ENCODE peak calls at places on chromosomes 3 and 15, in five cellular contexts. One of them, this sample, is unnamed.

GRCh38 chr3:150636258-150636657 is 33.1 kb downstream of the SELENOT start:
- DNase-seq in K562: no peak
- DNase-seq in GM12878: no peak
- DNase-seq in SK-N-SH: no peak
- DNase-seq in HepG2: no peak
- DNase-seq in this sample: no peak

GRCh38 chr3:15409239-15409638 is 18.1 kb downstream of the METTL6 start:
- DNase-seq in GM12878: no peak
- DNase-seq in K562: no peak
- DNase-seq in HepG2: no peak
- DNase-seq in SK-N-SH: no peak
- DNase-seq in this sample: no peak

GRCh38 chr3:77541203-77541922 is 501.5 kb downstream of the ROBO2 start:
- DNase-seq in K562: no peak
- DNase-seq in SK-N-SH: peak
- DNase-seq in GM12878: no peak
- DNase-seq in HepG2: no peak
- DNase-seq in this sample: no peak

GRCh38 chr3:11717768-11718581 is 74.3 kb upstream of the VGLL4 start:
- DNase-seq in K562: no peak
- DNase-seq in HepG2: peak
- DNase-seq in SK-N-SH: no peak
- DNase-seq in GM12878: no peak
- DNase-seq in this sample: no peak

GRCh38 chr3:190117995-190118394 is 2.7 kb downstream of the P3H2 start:
- DNase-seq in HepG2: no peak
- DNase-seq in K562: no peak
- DNase-seq in GM12878: no peak
- DNase-seq in SK-N-SH: no peak
- DNase-seq in this sample: no peak

GRCh38 chr3:38085943-38086324 is 46.9 kb downstream of the DLEC1 start:
- DNase-seq in K562: no peak
- DNase-seq in SK-N-SH: no peak
- DNase-seq in HepG2: no peak
- DNase-seq in GM12878: no peak
- DNase-seq in this sample: no peak

GRCh38 chr3:57161131-57161538 is 4.0 kb downstream of the IL17RD start:
- DNase-seq in HepG2: no peak
- DNase-seq in SK-N-SH: peak
- DNase-seq in K562: no peak
- DNase-seq in GM12878: no peak
- DNase-seq in this sample: no peak

GRCh38 chr3:140552898-140553297 is 125.0 kb upstream of the TRIM42 start:
- DNase-seq in GM12878: no peak
- DNase-seq in HepG2: peak
- DNase-seq in K562: no peak
- DNase-seq in SK-N-SH: no peak
- DNase-seq in this sample: no peak

GRCh38 chr15:74269362-74270035 is 33.4 kb downstream of the CCDC33 start:
- DNase-seq in GM12878: no peak
- DNase-seq in HepG2: no peak
- DNase-seq in K562: no peak
- DNase-seq in SK-N-SH: no peak
- DNase-seq in this sample: no peak

GRCh38 chr3:48820626-48821324 is 26.9 kb downstream of the PRKAR2A start:
- DNase-seq in K562: no peak
- DNase-seq in SK-N-SH: no peak
- DNase-seq in GM12878: no peak
- DNase-seq in HepG2: peak
- DNase-seq in this sample: no peak

GRCh38 chr15:38367476-38367875 is 86.5 kb upstream of the FAM98B start:
- DNase-seq in GM12878: no peak
- DNase-seq in HepG2: no peak
- DNase-seq in K562: no peak
- DNase-seq in SK-N-SH: no peak
- DNase-seq in this sample: no peak

GRCh38 chr3:55607175-55607574 is 120.1 kb upstream of the WNT5A start:
- DNase-seq in HepG2: no peak
- DNase-seq in GM12878: no peak
- DNase-seq in K562: no peak
- DNase-seq in SK-N-SH: no peak
- DNase-seq in this sample: no peak

GRCh38 chr3:190911382-190911781 is 48.9 kb upstream of the GMNC start:
- DNase-seq in GM12878: no peak
- DNase-seq in SK-N-SH: no peak
- DNase-seq in HepG2: no peak
- DNase-seq in K562: no peak
- DNase-seq in this sample: peak

GRCh38 chr15:87967951-87968350 is 288.6 kb downstream of the NTRK3 start:
- DNase-seq in GM12878: no peak
- DNase-seq in K562: no peak
- DNase-seq in SK-N-SH: no peak
- DNase-seq in HepG2: no peak
- DNase-seq in this sample: no peak

GRCh38 chr15:66623801-66624453 is 58.1 kb upstream of the LCTL start:
- DNase-seq in SK-N-SH: no peak
- DNase-seq in GM12878: no peak
- DNase-seq in K562: no peak
- DNase-seq in HepG2: no peak
- DNase-seq in this sample: no peak

GRCh38 chr3:157499342-157499963 is 3.8 kb downstream of the VEPH1 start:
- DNase-seq in K562: no peak
- DNase-seq in GM12878: no peak
- DNase-seq in HepG2: peak
- DNase-seq in SK-N-SH: no peak
- DNase-seq in this sample: peak

GRCh38 chr15:92273732-92274131 is 119.9 kb upstream of the ST8SIA2 start:
- DNase-seq in GM12878: no peak
- DNase-seq in K562: no peak
- DNase-seq in HepG2: no peak
- DNase-seq in SK-N-SH: peak
- DNase-seq in this sample: no peak

DNA sequence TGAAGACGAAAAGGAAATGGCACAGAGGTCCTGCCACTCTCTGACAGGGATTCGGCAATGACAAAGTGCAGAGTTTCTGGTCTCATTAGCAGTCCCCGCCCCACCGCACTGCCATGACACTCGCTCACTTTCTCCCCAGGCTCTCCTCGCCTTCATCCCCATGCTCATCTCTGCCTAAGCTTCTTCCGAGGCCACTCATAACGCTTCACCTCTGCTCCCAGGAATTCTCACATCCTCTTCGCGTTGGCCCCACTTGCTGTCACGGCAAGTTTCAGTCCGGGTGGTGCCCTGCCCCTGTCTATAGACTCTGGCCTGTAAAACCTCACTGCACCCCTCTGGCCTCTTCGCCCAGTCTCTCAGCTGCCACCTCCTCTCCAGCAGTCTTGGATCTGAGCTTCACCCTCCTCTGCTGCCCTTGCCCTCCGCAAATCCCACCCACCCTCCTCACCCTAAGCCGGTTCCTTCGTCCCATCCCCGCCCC is 654 bp downstream of the RUBCN start:
- DNase-seq in SK-N-SH: peak
- DNase-seq in K562: peak
- DNase-seq in GM12878: no peak
- DNase-seq in HepG2: no peak
- DNase-seq in this sample: no peak
- TF ChIP-seq FOXM1 in SK-N-SH: no peak
- TF ChIP-seq FOXM1 in K562: no peak
- TF ChIP-seq FOXM1 in GM12878: no peak
- TF ChIP-seq FOXM1 in HepG2: no peak
- TF ChIP-seq FOXM1 in this sample: no peak

GRCh38 chr3:43389388-43390254 is 103.3 kb downstream of the SNRK start:
- DNase-seq in HepG2: peak
- DNase-seq in SK-N-SH: no peak
- DNase-seq in GM12878: peak
- DNase-seq in K562: peak
- DNase-seq in this sample: no peak
- TF ChIP-seq FOXM1 in HepG2: no peak
- TF ChIP-seq FOXM1 in SK-N-SH: no peak
- TF ChIP-seq FOXM1 in GM12878: no peak
- TF ChIP-seq FOXM1 in K562: no peak
- TF ChIP-seq FOXM1 in this sample: no peak

GRCh38 chr15:78209646-78210348 is 24.6 kb downstream of the ACSBG1 start:
- DNase-seq in K562: no peak
- DNase-seq in GM12878: no peak
- DNase-seq in SK-N-SH: no peak
- DNase-seq in HepG2: no peak
- DNase-seq in this sample: no peak
- TF ChIP-seq FOXM1 in K562: no peak
- TF ChIP-seq FOXM1 in GM12878: no peak
- TF ChIP-seq FOXM1 in SK-N-SH: no peak
- TF ChIP-seq FOXM1 in HepG2: no peak
- TF ChIP-seq FOXM1 in this sample: no peak

DNA sequence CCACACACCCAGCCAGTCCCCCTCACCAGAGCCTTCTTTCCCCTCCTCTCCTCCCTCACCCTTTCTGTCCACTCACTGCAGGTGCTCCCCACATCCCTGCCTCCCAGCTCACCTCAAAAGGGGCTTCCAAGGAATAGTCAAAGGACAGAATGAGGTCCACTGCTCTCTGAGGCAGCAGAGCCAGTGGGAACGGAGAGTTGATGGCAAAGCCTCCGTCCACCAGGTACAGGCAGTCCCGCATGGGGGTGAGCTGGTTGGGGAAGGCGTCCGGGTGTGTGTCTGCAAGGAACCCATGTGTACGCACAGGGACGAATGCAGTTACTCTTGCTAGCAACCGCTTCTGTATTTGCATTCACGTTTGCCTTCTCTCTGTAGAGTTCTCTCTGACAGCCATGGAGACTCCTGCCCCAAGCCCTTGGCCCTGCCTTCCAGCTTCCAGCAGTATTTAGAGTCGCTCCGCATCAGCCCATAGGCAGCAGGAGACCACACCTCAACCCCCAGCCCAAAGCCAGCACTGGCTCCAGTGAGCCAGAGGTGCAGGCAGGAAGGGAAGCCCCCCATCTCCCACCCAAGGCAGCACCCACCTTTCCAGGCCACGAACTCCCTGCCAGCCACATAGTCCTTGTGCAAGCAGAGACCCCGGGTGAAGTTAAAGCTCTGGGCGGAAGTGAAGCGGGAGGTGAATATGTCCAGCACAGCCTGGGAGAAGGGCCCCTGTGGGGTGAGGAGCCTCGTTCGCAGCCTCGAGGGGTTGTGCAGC is 12.4 kb downstream of the PLA2G4F start:
- DNase-seq in SK-N-SH: no peak
- DNase-seq in GM12878: no peak
- DNase-seq in HepG2: no peak
- DNase-seq in K562: no peak
- DNase-seq in this sample: no peak
- TF ChIP-seq FOXM1 in SK-N-SH: no peak
- TF ChIP-seq FOXM1 in GM12878: no peak
- TF ChIP-seq FOXM1 in HepG2: no peak
- TF ChIP-seq FOXM1 in K562: no peak
- TF ChIP-seq FOXM1 in this sample: no peak

DNA sequence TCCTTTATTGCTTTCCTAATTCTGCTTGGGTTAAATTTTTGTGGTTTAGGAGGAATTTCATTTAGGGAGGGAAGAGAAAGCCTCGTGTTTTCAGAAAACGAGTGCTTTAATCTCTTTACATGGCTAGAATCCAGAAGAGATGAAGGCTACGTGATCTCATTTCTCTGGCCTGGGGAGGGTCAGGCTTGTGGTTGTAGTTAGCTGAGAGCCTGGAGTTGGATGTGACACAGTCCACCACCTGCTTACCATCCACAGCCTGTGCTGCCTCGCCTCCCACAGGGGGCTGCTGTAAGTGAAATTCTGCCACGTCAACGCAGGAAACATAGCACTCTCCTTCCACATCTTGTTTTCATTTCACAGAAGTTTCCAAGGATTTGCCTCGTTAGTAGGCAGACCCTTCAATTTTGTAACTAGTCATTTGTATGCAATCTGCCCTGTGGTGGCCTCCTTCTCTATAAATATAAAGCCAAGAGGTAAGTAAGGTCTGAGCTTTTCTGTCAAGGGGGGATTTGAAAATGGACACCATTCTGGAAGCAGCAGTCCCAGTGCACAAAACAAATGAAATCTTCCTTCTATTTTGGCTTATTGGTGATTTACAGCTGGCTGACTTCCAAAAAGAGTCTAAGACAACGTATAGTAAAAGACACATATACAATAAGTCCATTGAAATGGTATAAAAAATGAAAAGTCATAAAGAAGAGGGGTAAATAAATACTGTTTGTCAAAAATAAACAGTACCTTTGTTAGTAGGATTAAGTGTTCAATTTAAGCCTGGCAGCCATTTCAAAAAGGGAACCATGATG is 3.4 kb downstream of the GXYLT2 start:
- DNase-seq in SK-N-SH: peak
- DNase-seq in HepG2: peak
- DNase-seq in GM12878: no peak
- DNase-seq in K562: peak
- DNase-seq in this sample: no peak
- TF ChIP-seq FOXM1 in SK-N-SH: no peak
- TF ChIP-seq FOXM1 in HepG2: no peak
- TF ChIP-seq FOXM1 in GM12878: no peak
- TF ChIP-seq FOXM1 in K562: no peak
- TF ChIP-seq FOXM1 in this sample: no peak

DNA sequence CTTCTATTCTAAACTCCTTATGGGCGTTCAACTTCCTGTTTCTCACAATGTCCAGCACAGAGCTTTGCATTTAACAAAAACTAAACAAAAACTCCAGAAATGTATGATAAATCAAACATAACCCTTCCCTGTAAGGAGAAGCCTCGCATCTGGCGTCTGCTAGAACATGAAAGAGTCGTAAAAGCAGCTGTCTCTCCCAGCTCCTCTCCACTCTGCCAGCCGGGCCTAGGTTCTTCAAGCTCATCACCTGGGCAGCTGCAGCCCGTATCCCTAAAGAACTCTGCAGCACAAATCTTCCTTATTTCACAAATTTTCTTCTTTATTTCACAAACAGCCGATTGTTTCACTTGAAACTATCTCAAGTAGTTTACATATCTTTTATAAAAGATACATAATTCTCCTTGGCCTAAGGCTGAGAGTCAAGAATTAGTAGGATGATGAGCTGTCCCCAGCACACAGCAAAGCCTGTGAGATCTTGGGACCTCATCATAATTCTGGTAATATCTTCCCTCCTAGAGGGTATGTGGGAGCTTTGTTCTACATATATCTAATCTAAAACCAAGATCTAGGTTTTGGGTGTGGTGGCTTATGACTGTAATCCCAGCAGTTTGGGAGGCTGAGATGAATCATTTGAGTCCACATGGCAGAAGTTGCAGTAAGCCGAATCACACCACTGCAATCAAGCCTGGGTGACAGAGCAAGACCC is 35.3 kb downstream of the ANXA2 start:
- DNase-seq in SK-N-SH: no peak
- DNase-seq in K562: no peak
- DNase-seq in HepG2: peak
- DNase-seq in GM12878: no peak
- DNase-seq in this sample: no peak
- TF ChIP-seq FOXM1 in SK-N-SH: no peak
- TF ChIP-seq FOXM1 in K562: no peak
- TF ChIP-seq FOXM1 in HepG2: no peak
- TF ChIP-seq FOXM1 in GM12878: no peak
- TF ChIP-seq FOXM1 in this sample: no peak